ENCODE peak calls at places on chromosomes 11 and 22, in nine cellular contexts. V, S, O, P, N, U, Q, A and M are unnamed samples.

GRCh38 chr11:33438311-33438710 is 181.1 kb downstream of the HIPK3 start:
- DNase-seq in V (no peak), S (no peak), O (no peak), P (no peak), N (no peak), U (no peak), Q (no peak), A (no peak), M (no peak)

GRCh38 chr22:47372111-47372581 is 609.7 kb downstream of the TBC1D22A start:
- DNase-seq in V (no peak), S (no peak), O (no peak), P (no peak), N (no peak), U (no peak), Q (no peak), A (no peak), M (no peak)

GRCh38 chr11:102263604-102264003 is 53.7 kb upstream of the BIRC3 start:
- DNase-seq in V (no peak), S (no peak), O (no peak), P (no peak), N (no peak), U (no peak), Q (no peak), A (no peak), M (no peak)

GRCh38 chr22:50728523-50728931 is 9.5 kb upstream of the ACR start:
- DNase-seq in V (no peak), S (peak; percentile 39), O (no peak), P (no peak), N (no peak), U (no peak), Q (no peak), A (no peak), M (no peak)

GRCh38 chr22:41180926-41181325 is 24.2 kb upstream of the L3MBTL2 start:
- DNase-seq in V (no peak), S (no peak), O (no peak), P (no peak), N (no peak), U (no peak), Q (no peak), A (no peak), M (no peak)

GRCh38 chr11:117443269-117444186 is 115.9 kb downstream of the CEP164 start:
- DNase-seq in V (peak; percentile 80), S (peak; percentile 88), O (peak; percentile 88), P (no peak), N (no peak), U (peak; percentile 56), Q (no peak), A (no peak), M (no peak)

GRCh38 chr22:45608763-45609180 is 62.9 kb upstream of the ATXN10 start:
- DNase-seq in V (no peak), S (no peak), O (no peak), P (peak; percentile 62), N (no peak), U (no peak), Q (peak; percentile 96), A (no peak), M (no peak)

GRCh38 chr11:63765688-63766241 is 2.8 kb downstream of the ZFTA start:
- DNase-seq in V (peak; percentile 17), S (peak; percentile 67), O (no peak), P (no peak), N (no peak), U (no peak), Q (no peak), A (no peak), M (no peak)

GRCh38 chr22:23787910-23788309 is 1.1 kb downstream of the SMARCB1 start:
- DNase-seq in V (no peak), S (no peak), O (peak; percentile 1), P (no peak), N (no peak), U (no peak), Q (no peak), A (no peak), M (no peak)

GRCh38 chr22:20514658-20515406 is 7.4 kb downstream of the MED15 start:
- DNase-seq in V (no peak), S (peak; percentile 68), O (no peak), P (peak; percentile 88), N (no peak), U (no peak), Q (peak; percentile 60), A (no peak), M (no peak)

GRCh38 chr11:117868815-117869642 is 7.4 kb downstream of the FXYD6 start:
- DNase-seq in V (no peak), S (no peak), O (no peak), P (no peak), N (no peak), U (no peak), Q (no peak), A (no peak), M (no peak)

GRCh38 chr11:93857413-93858185 is 7.2 kb upstream of the VSTM5 start:
- DNase-seq in V (no peak), S (no peak), O (no peak), P (no peak), N (no peak), U (no peak), Q (no peak), A (no peak), M (no peak)

GRCh38 chr11:19656140-19656541 is 56.5 kb upstream of the NAV2 start:
- DNase-seq in V (no peak), S (no peak), O (no peak), P (no peak), N (no peak), U (no peak), Q (no peak), A (no peak), M (no peak)

GRCh38 chr22:19096555-19096954 is 25.7 kb downstream of the DGCR2 start:
- DNase-seq in V (no peak), S (no peak), O (no peak), P (no peak), N (no peak), U (no peak), Q (no peak), A (no peak), M (no peak)

GRCh38 chr11:132024587-132025295 is 654.3 kb downstream of the NTM start:
- DNase-seq in V (no peak), S (no peak), O (no peak), P (peak; percentile 68), N (no peak), U (no peak), Q (peak; percentile 85), A (no peak), M (no peak)

GRCh38 chr11:31218847-31219246 is 150.7 kb downstream of the DCDC1 start:
- DNase-seq in V (no peak), S (no peak), O (no peak), P (peak; percentile 76), N (no peak), U (no peak), Q (no peak), A (no peak), M (no peak)